ENCODE peak calls at places on chromosomes 5 and 9, in ten cellular contexts. D is HTR-8/SVneo; B is stimulated activated CD8-positive, alpha-beta memory T cell treated with anti-CD3 and anti-CD28 coated beads, Interleukin-15, amount 100 ng/mL, for 4 hours; I is H54; Q is NCI-H510A treated with DMSO at 0.1 percent for 48 hours; Y is heart right ventricle; E is iPS DF 6.9; W is omental fat pad; M is pancreas; O is nucleus accumbens. N is an unnamed sample.

GRCh38 chr9:131008909-131009618 is at the start of gene LAMC3:
- DNase-seq in Y (no peak), B (no peak), D (peak; percentile 62), M (no peak), I (no peak), Q (peak; percentile 64), O (no peak), W (no peak), E (no peak), N (no peak)

GRCh38 chr5:6319116-6319515 is 59.2 kb downstream of the MED10 start:
- DNase-seq in B (no peak), I (no peak), E (no peak), D (no peak), O (no peak), W (no peak), M (no peak), Q (no peak), Y (no peak), N (no peak)

GRCh38 chr5:139061856-139062255 is 136.3 kb downstream of the SIL1 start:
- DNase-seq in M (no peak), Y (no peak), O (no peak), D (no peak), B (no peak), E (no peak), Q (peak; percentile 21), W (no peak), I (no peak), N (no peak)

GRCh38 chr5:158223054-158223453 is 364.1 kb upstream of the CLINT1 start:
- DNase-seq in M (no peak), O (no peak), D (no peak), I (no peak), E (no peak), W (no peak), Q (no peak), Y (no peak), B (no peak), N (no peak)

GRCh38 chr9:136341769-136342168 is 14.4 kb downstream of the GPSM1 start:
- DNase-seq in W (no peak), E (no peak), D (no peak), I (no peak), B (no peak), Q (no peak), Y (no peak), M (no peak), O (no peak), N (peak; percentile 74)

GRCh38 chr5:45741110-45741509 is 44.9 kb upstream of the HCN1 start:
- DNase-seq in B (no peak), Y (no peak), Q (no peak), W (no peak), I (no peak), O (no peak), M (no peak), D (no peak), E (peak; percentile 13), N (no peak)

GRCh38 chr5:132053483-132053882 is 7.0 kb upstream of the IL3 start:
- DNase-seq in I (no peak), B (no peak), M (peak; percentile 2), Q (no peak), D (no peak), W (no peak), Y (no peak), O (no peak), E (no peak), N (no peak)

GRCh38 chr5:40465416-40465815 is 214.3 kb upstream of the PTGER4 start:
- DNase-seq in O (no peak), E (no peak), Y (no peak), D (no peak), M (no peak), I (no peak), Q (no peak), W (no peak), B (no peak), N (no peak)

GRCh38 chr9:120876842-120877240 is at the start of gene PHF19:
- DNase-seq in O (no peak), M (no peak), I (peak; percentile 93), B (no peak), W (no peak), E (no peak), D (peak; percentile 28), Y (peak; percentile 48), Q (no peak), N (peak; percentile 81)

GRCh38 chr5:59917121-59917520 is 23.6 kb upstream of the PDE4D start:
- DNase-seq in I (no peak), B (no peak), Q (no peak), M (no peak), O (no peak), E (no peak), W (no peak), D (no peak), Y (no peak), N (no peak)

GRCh38 chr5:107916731-107917725 is 246.3 kb upstream of the EFNA5 start:
- DNase-seq in D (no peak), I (no peak), O (no peak), E (no peak), M (no peak), Y (no peak), W (no peak), B (no peak), Q (no peak), N (no peak)

GRCh38 chr9:75653335-75653734 is 237.1 kb upstream of the PCSK5 start:
- DNase-seq in Q (peak; percentile 45), I (no peak), Y (no peak), M (no peak), E (no peak), B (no peak), D (no peak), W (no peak), O (no peak), N (no peak)

GRCh38 chr9:32442433-32442832 is 58.0 kb downstream of the ACO1 start:
- DNase-seq in I (no peak), Q (no peak), M (no peak), B (no peak), Y (no peak), D (no peak), O (no peak), W (no peak), E (no peak), N (no peak)

GRCh38 chr5:59390074-59390659 is 503.4 kb downstream of the PDE4D start:
- DNase-seq in O (no peak), M (no peak), E (no peak), Y (no peak), B (no peak), D (no peak), Q (peak; percentile 35), I (no peak), W (no peak), N (peak; percentile 64)

GRCh38 chr9:94757158-94757557 is 30.7 kb downstream of the AOPEP start:
- DNase-seq in B (no peak), I (peak; percentile 45), Q (no peak), O (no peak), D (no peak), Y (no peak), W (no peak), E (no peak), M (no peak), N (no peak)

GRCh38 chr5:5146530-5147160 is 6.5 kb downstream of the ADAMTS16 start:
- DNase-seq in D (no peak), B (no peak), W (no peak), Q (no peak), M (no peak), Y (no peak), I (no peak), E (no peak), O (no peak), N (no peak)

GRCh38 chr5:88269222-88269771 is 652 bp upstream of the TMEM161B start:
- DNase-seq in Y (no peak), D (no peak), M (peak; percentile 28), W (no peak), E (no peak), I (peak; percentile 2), Q (no peak), B (no peak), O (no peak), N (no peak)

GRCh38 chr9:91182429-91182828 is 179.3 kb downstream of the AUH start:
- DNase-seq in Q (peak; percentile 7), B (no peak), O (no peak), M (no peak), W (no peak), E (no peak), Y (no peak), D (no peak), I (no peak), N (no peak)

GRCh38 chr5:40321514-40321913 is 358.2 kb upstream of the PTGER4 start:
- DNase-seq in M (no peak), O (no peak), I (no peak), Y (no peak), D (no peak), Q (no peak), B (no peak), E (no peak), W (no peak), N (no peak)

GRCh38 chr5:176570044-176570443 is 20.9 kb downstream of the CDHR2 start:
- DNase-seq in W (no peak), B (no peak), I (no peak), Y (no peak), E (no peak), O (no peak), Q (no peak), M (no peak), D (no peak), N (no peak)

GRCh38 chr9:117636681-117637080 is 67.5 kb upstream of the TLR4 start:
- DNase-seq in Q (no peak), B (no peak), W (no peak), Y (no peak), E (no peak), O (no peak), D (no peak), I (no peak), M (no peak), N (no peak)

GRCh38 chr5:368162-369084 is 46.9 kb downstream of the AHRR start:
- DNase-seq in O (no peak), Q (no peak), D (no peak), Y (no peak), M (no peak), B (no peak), E (no peak), I (no peak), W (no peak), N (no peak)

GRCh38 chr5:157463621-157464407 is 3.8 kb downstream of the NIPAL4 start:
- DNase-seq in D (no peak), W (no peak), O (no peak), Y (no peak), M (no peak), B (no peak), E (no peak), Q (no peak), I (no peak), N (no peak)

GRCh38 chr9:35771079-35771441 is 17.0 kb upstream of the MSMP start:
- DNase-seq in Q (no peak), W (no peak), I (no peak), D (no peak), E (no peak), B (no peak), Y (peak; percentile 26), O (no peak), M (no peak), N (no peak)

GRCh38 chr9:109989296-109989695 is 209.3 kb downstream of the PALM2AKAP2 start:
- DNase-seq in D (no peak), M (no peak), E (no peak), Y (no peak), I (no peak), W (no peak), Q (no peak), O (no peak), B (no peak), N (no peak)

GRCh38 chr5:65508978-65509377 is 27.3 kb upstream of the ADAMTS6 start:
- DNase-seq in I (no peak), O (no peak), W (no peak), D (no peak), E (no peak), Y (no peak), Q (no peak), M (no peak), B (no peak), N (no peak)

GRCh38 chr9:111913159-111913558 is 16.5 kb downstream of the UGCG start:
- DNase-seq in E (no peak), Q (peak; percentile 14), I (no peak), O (no peak), D (no peak), B (no peak), W (no peak), M (no peak), Y (no peak), N (no peak)

GRCh38 chr5:51685399-51685798 is 302.2 kb downstream of the ISL1 start:
- DNase-seq in Y (no peak), M (no peak), B (no peak), D (no peak), I (no peak), O (no peak), Q (no peak), W (no peak), E (no peak), N (no peak)

N was measured in Karpas-422.